ENCODE peak calls at places on chromosome 14, in four cellular contexts. N is body of pancreas; L is cardiac muscle cell; T is stimulated activated CD8-positive, alpha-beta memory T cell treated with anti-CD3 and anti-CD28 coated beads, Interleukin-2, amount 100 ng/mL, for 1 hour. B is an unnamed sample.

GRCh38 chr14:76937181-76938091 is 91.1 kb downstream of the IRF2BPL start:
- DNase-seq in L (peak), T (no peak), N (peak), B (no peak)

GRCh38 chr14:56811596-56812363 is 1.5 kb upstream of the OTX2 start:
- DNase-seq in N (no peak), T (no peak), L (no peak), B (no peak)

GRCh38 chr14:104094709-104095425 is 9.4 kb downstream of the ASPG start:
- DNase-seq in N (peak), T (peak), L (peak), B (peak)

GRCh38 chr14:60206837-60207533 is 41.8 kb upstream of the DHRS7 start:
- DNase-seq in N (no peak), T (no peak), L (no peak), B (no peak)

GRCh38 chr14:59422069-59422881 is 42.9 kb downstream of the GPR135 start:
- DNase-seq in L (peak), T (no peak), N (no peak), B (no peak)

GRCh38 chr14:100786131-100786530 is 39.8 kb upstream of the MEG3 start:
- DNase-seq in N (no peak), T (no peak), L (no peak), B (no peak)

GRCh38 chr14:104972301-104973211 is 5.6 kb downstream of the AHNAK2 start:
- DNase-seq in T (no peak), L (no peak), N (peak), B (peak)

GRCh38 chr14:64701660-64702059 is 2.6 kb upstream of the PLEKHG3 start:
- DNase-seq in L (no peak), N (no peak), T (no peak), B (no peak)

GRCh38 chr14:74875941-74876913 is at the start of gene PROX2:
- DNase-seq in L (no peak), N (no peak), T (peak), B (no peak)

GRCh38 chr14:69580009-69580577 is 5.4 kb upstream of the CCDC177 start:
- DNase-seq in T (no peak), L (peak), N (peak), B (peak)

GRCh38 chr14:100629696-100630095 is 42.5 kb upstream of the BEGAIN start:
- DNase-seq in N (no peak), L (no peak), T (no peak), B (no peak)

GRCh38 chr14:103243764-103244737 is 90.0 kb upstream of the EIF5 start:
- DNase-seq in N (no peak), L (no peak), T (no peak), B (no peak)

GRCh38 chr14:23306412-23307145 is at the start of gene BCL2L2:
- DNase-seq in L (peak), T (no peak), N (peak), B (peak)

GRCh38 chr14:74324945-74325361 is 22.2 kb upstream of the ABCD4 start:
- DNase-seq in L (peak), T (no peak), N (peak), B (peak)

GRCh38 chr14:91749857-91750256 is 18.0 kb upstream of the CATSPERB start:
- DNase-seq in N (no peak), L (no peak), T (no peak), B (no peak)

GRCh38 chr14:97354119-97354722 is 557.0 kb downstream of the VRK1 start:
- DNase-seq in N (no peak), T (no peak), L (no peak), B (no peak)

B was measured in small intestine.